ENCODE peak calls at places on chromosomes 6 and 20, in four cellular contexts. J, H, A and W are unnamed samples.

GRCh38 chr6:132491303-132491702 is 21.6 kb downstream of the STX7 start:
- DNase-seq in J (no peak), H (no peak), A (peak; percentile 90), W (peak; percentile 43)

GRCh38 chr6:51025082-51025777 is 206.6 kb downstream of the TFAP2B start:
- DNase-seq in J (no peak), H (no peak), A (peak; percentile 15), W (no peak)

GRCh38 chr6:163123098-163123497 is 291.4 kb upstream of the QKI start:
- DNase-seq in J (no peak), H (no peak), A (no peak), W (no peak)

GRCh38 chr6:169289671-169290408 is 36.2 kb upstream of the THBS2 start:
- DNase-seq in J (no peak), H (no peak), A (peak; percentile 26), W (no peak)

GRCh38 chr20:52598306-52598705 is 373.9 kb upstream of the TSHZ2 start:
- DNase-seq in J (no peak), H (no peak), A (no peak), W (no peak)

GRCh38 chr6:158677906-158678305 is 28.1 kb downstream of the SYTL3 start:
- DNase-seq in J (no peak), H (no peak), A (no peak), W (no peak)

GRCh38 chr6:71082033-71082620 is 125.3 kb upstream of the B3GAT2 start:
- DNase-seq in J (no peak), H (no peak), A (peak; percentile 74), W (no peak)

GRCh38 chr20:41233976-41234514 is 83.5 kb downstream of the ZHX3 start:
- DNase-seq in J (no peak), H (no peak), A (peak; percentile 7), W (no peak)

GRCh38 chr6:120122401-120122800 is 772.8 kb upstream of the MAN1A1 start:
- DNase-seq in J (no peak), H (no peak), A (no peak), W (no peak)

GRCh38 chr20:6081236-6081635 is 27.4 kb upstream of the LRRN4 start:
- DNase-seq in J (no peak), H (no peak), A (peak; percentile 85), W (no peak)

GRCh38 chr6:40988634-40989033 is 50.4 kb downstream of the UNC5CL start:
- DNase-seq in J (no peak), H (no peak), A (no peak), W (no peak)

GRCh38 chr6:39347906-39348585 is 25.5 kb upstream of the KCNK16 start:
- DNase-seq in J (peak; percentile 84), H (peak; percentile 40), A (peak; percentile 72), W (peak; percentile 47)

GRCh38 chr6:14857501-14857900 is 388.4 kb upstream of the JARID2 start:
- DNase-seq in J (no peak), H (no peak), A (no peak), W (no peak)

GRCh38 chr6:53461041-53461656 is 83.8 kb downstream of the GCLC start:
- DNase-seq in J (no peak), H (no peak), A (peak; percentile 22), W (no peak)

GRCh38 chr6:53464483-53464882 is 80.4 kb downstream of the GCLC start:
- DNase-seq in J (no peak), H (no peak), A (no peak), W (no peak)

GRCh38 chr6:53458097-53458866 is 86.6 kb downstream of the GCLC start:
- DNase-seq in J (no peak), H (no peak), A (no peak), W (no peak)

GRCh38 chr6:53464942-53465460 is 79.9 kb downstream of the GCLC start:
- DNase-seq in J (peak; percentile 40), H (no peak), A (peak; percentile 28), W (no peak)

GRCh38 chr6:53461682-53462081 is 83.2 kb downstream of the GCLC start:
- DNase-seq in J (no peak), H (no peak), A (no peak), W (no peak)
- TF ChIP-seq EZH2phosphoT487 in J (no peak), H (no peak), A (no peak), W (no peak)

GRCh38 chr6:111573118-111573883 is 32.4 kb downstream of the TRAF3IP2 start:
- DNase-seq in J (peak; percentile 81), H (no peak), A (peak; percentile 85), W (no peak)
- H3K4me1 ChIP-seq in J (peaks cover 18% of the 10 kb centered on the region), H (no peaks in the 10 kb centered on the region), A (peaks cover 38% of the 10 kb centered on the region), W (peaks cover 8% of the 10 kb centered on the region)

GRCh38 chr20:34880095-34880680 is 3.8 kb downstream of the ACSS2 start:
- DNase-seq in J (no peak), H (no peak), A (no peak), W (no peak)
- H3K4me3 ChIP-seq in J (no peak overlapping the region), H (no peak overlapping the region), A (no peak overlapping the region), W (no peak overlapping the region)

GRCh38 chr6:45946352-45946751 is 69.3 kb downstream of the CLIC5 start:
- DNase-seq in J (peak; percentile 74), H (no peak), A (peak; percentile 95), W (no peak)
- TF ChIP-seq EZH2phosphoT487 in J (no peak), H (no peak), A (no peak), W (no peak)

DNA sequence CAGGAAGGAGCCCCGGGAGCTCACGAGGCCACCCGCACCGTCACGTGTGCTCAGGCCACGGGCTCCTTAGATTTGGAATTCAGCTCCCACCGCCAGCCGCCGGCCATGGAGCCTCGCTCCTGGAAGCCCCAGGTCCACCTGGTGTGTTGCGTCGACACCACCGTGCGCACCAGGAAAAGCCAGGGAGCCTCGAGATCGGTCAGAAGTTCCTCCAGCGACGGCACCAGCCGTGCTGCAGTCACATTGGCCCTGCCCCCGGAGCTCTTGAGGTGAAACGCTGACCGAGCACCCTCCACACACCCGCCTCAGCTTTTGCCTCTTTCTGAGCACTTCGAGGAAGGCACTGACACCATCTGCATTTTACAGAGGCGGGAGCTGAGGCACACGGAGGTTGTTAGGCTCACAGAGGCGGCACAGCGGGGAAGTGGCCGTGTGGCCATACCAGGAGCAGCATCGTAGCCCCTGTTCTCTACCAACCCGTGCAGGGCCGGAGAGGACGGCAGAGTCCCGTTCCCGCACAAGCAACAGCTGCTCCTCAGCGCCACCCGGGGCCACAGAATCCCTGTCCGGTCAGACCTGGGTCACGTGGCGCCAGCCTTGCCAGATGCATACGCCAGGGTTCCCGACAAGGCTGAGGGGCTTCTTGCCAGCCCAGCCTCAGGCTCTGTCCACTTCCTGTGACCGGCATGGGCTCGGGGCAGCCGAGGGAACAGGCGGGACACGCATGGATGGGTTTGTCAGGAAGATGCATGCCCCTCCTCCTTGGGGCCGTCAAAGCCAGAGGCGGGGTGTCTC is 7.6 kb downstream of the NKAIN4 start:
- DNase-seq in J (no peak), H (no peak), A (peak; percentile 28), W (no peak)
- H3K4me1 ChIP-seq in J (no peaks in the 10 kb centered on the region), H (no peaks in the 10 kb centered on the region), A (no peaks in the 10 kb centered on the region), W (no peaks in the 10 kb centered on the region)

DNA sequence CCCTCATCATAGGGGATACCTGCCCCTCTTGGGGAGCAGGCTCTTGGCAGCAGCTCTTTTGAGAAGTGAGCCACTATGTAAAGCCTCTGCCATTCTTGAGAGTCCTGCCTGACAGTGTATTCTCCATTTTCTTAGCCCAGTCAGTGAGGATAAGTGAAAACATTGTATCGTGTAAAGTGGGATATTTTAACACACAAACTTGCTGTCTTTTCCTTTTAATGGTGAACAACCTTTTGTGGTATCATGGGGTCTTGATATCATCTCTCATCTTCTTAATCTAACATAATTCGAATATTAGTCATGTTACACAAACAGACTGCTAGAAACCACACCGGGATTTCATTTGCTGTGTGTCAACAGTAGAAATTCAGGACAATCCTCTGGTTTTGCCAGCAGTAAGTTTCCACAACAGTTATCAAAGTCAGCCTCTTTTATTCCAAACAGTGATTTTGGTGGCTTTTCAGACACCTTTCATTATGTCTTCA is 136.2 kb downstream of the HIVEP1 start:
- DNase-seq in J (no peak), H (no peak), A (peak; percentile 67), W (no peak)
- H3K4me3 ChIP-seq in J (no peak overlapping the region), H (no peak overlapping the region), A (peak overlapping the region; percentile 8), W (no peak overlapping the region)

DNA sequence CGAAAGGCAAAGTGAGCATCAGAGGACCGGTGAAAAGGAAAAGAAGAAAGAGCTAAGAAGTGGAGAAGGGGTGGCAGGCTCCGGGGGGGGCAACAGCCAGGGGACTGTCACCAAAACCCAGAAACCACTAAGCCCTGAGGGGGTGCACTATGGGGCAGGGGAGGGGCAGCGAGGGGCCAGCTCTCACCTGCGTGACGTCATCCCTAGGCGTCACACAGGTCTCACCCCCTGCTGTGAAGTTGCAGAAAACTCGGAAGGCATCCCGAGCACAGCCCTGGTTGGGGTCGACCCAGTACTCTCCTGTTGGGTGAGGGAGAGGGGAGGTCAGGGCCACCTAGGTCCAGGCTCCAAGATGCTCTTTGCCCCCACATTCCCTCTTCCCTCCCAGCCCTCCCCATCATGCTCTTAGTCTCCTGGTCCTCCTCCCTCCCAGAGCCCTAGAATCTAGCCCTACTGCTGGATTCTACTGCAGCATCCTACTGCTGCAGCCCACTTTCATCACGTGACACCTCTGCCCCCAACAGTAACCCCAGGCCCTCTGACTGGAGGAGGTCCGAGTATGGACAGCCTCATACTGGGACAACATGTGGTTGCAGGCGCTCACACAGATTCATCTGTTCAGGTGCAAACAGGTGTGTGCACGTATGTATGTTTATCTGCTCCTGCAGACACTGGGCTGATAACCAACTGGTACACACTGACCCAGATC is 27.4 kb downstream of the COL11A2 start:
- DNase-seq in J (no peak), H (no peak), A (no peak), W (no peak)
- TF ChIP-seq EZH2phosphoT487 in J (no peak), H (no peak), A (no peak), W (no peak)

DNA sequence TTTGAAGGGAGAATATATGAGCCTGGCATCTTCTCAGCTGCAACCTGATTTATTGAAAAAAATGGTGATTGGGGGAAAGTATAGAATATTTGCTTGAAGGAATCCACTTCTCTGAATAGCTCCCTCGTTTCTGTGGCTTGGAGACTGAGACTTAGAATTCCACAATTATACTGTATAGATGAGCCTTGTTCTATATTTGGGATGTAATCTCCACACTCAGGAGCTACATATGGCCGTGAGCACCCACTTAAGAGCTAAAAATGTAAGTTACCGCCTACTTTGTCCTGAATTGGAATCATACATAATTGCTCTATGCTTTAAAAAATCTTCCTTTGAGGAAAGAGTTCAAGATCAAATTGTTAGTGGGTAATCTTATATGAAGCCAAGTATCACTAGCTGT is 254.2 kb downstream of the SOX4 start:
- DNase-seq in J (no peak), H (no peak), A (no peak), W (no peak)
- H3K4me1 ChIP-seq in J (peaks cover 20% of the 10 kb centered on the region), H (no peaks in the 10 kb centered on the region), A (no peaks in the 10 kb centered on the region), W (peaks cover 14% of the 10 kb centered on the region)

GRCh38 chr20:54212226-54212625 is 4.3 kb downstream of the PFDN4 start:
- DNase-seq in J (no peak), H (no peak), A (peak; percentile 57), W (no peak)

GRCh38 chr20:54208492-54209044 is 681 bp downstream of the PFDN4 start:
- DNase-seq in J (peak; percentile 54), H (peak; percentile 27), A (peak; percentile 75), W (peak; percentile 43)

GRCh38 chr20:54207053-54207742 is 689 bp upstream of the PFDN4 start:
- DNase-seq in J (no peak), H (no peak), A (no peak), W (no peak)

GRCh38 chr20:54207743-54208491 is at the start of gene PFDN4:
- DNase-seq in J (peak; percentile 92), H (peak; percentile 82), A (peak; percentile 94), W (peak; percentile 89)

GRCh38 chr20:54209216-54209813 is 1.4 kb downstream of the PFDN4 start:
- DNase-seq in J (no peak), H (no peak), A (peak; percentile 24), W (no peak)
- H3K4me3 ChIP-seq in J (peak overlapping the region; percentile 98), H (peak overlapping the region; percentile 86), A (peak overlapping the region; percentile 88), W (peak overlapping the region; percentile 80)

GRCh38 chr6:56650191-56650590 is 7.5 kb upstream of the DST start:
- DNase-seq in J (no peak), H (no peak), A (peak; percentile 54), W (no peak)
- TF ChIP-seq EZH2phosphoT487 in J (no peak), H (no peak), A (no peak), W (no peak)